ENCODE peak calls at places on chromosomes 1 and 21, in ten cellular contexts. One of them, this sample, is unnamed.

GRCh38 chr1:20981903-20982695 is 194.6 kb downstream of the EIF4G3 start:
- DNase-seq in foreskin fibroblast: peak
- DNase-seq in cardiac muscle cell: peak
- DNase-seq in A549: no peak
- DNase-seq in MM.1S: no peak
- DNase-seq in endodermal cell: no peak
- DNase-seq in CD8-positive, alpha-beta T cell: no peak
- DNase-seq in astrocyte of the cerebellum: peak
- DNase-seq in tibial artery: no peak
- DNase-seq in left ventricle myocardium inferior: no peak
- DNase-seq in this sample: no peak

GRCh38 chr1:90550616-90551406 is 166.3 kb downstream of the BARHL2 start:
- DNase-seq in cardiac muscle cell: no peak
- DNase-seq in CD8-positive, alpha-beta T cell: no peak
- DNase-seq in A549: no peak
- DNase-seq in tibial artery: no peak
- DNase-seq in endodermal cell: peak
- DNase-seq in astrocyte of the cerebellum: no peak
- DNase-seq in foreskin fibroblast: no peak
- DNase-seq in MM.1S: no peak
- DNase-seq in left ventricle myocardium inferior: no peak
- DNase-seq in this sample: no peak

GRCh38 chr1:43444151-43444826 is 9.4 kb downstream of the HYI start:
- DNase-seq in astrocyte of the cerebellum: no peak
- DNase-seq in cardiac muscle cell: no peak
- DNase-seq in foreskin fibroblast: no peak
- DNase-seq in tibial artery: peak
- DNase-seq in MM.1S: no peak
- DNase-seq in CD8-positive, alpha-beta T cell: no peak
- DNase-seq in left ventricle myocardium inferior: no peak
- DNase-seq in endodermal cell: peak
- DNase-seq in A549: no peak
- DNase-seq in this sample: no peak

GRCh38 chr1:11316701-11317100 is 43.7 kb downstream of the UBIAD1 start:
- DNase-seq in left ventricle myocardium inferior: no peak
- DNase-seq in CD8-positive, alpha-beta T cell: no peak
- DNase-seq in astrocyte of the cerebellum: no peak
- DNase-seq in cardiac muscle cell: peak
- DNase-seq in tibial artery: no peak
- DNase-seq in foreskin fibroblast: no peak
- DNase-seq in endodermal cell: no peak
- DNase-seq in A549: no peak
- DNase-seq in MM.1S: no peak
- DNase-seq in this sample: no peak

GRCh38 chr1:234893725-234894630 is 234.7 kb downstream of the TOMM20 start:
- DNase-seq in CD8-positive, alpha-beta T cell: no peak
- DNase-seq in astrocyte of the cerebellum: no peak
- DNase-seq in left ventricle myocardium inferior: no peak
- DNase-seq in A549: no peak
- DNase-seq in cardiac muscle cell: peak
- DNase-seq in foreskin fibroblast: peak
- DNase-seq in MM.1S: no peak
- DNase-seq in tibial artery: no peak
- DNase-seq in endodermal cell: no peak
- DNase-seq in this sample: peak

GRCh38 chr21:24298040-24298439 is 1309.2 kb downstream of the MRPL39 start:
- DNase-seq in astrocyte of the cerebellum: no peak
- DNase-seq in endodermal cell: no peak
- DNase-seq in CD8-positive, alpha-beta T cell: no peak
- DNase-seq in MM.1S: no peak
- DNase-seq in A549: no peak
- DNase-seq in cardiac muscle cell: no peak
- DNase-seq in tibial artery: no peak
- DNase-seq in left ventricle myocardium inferior: no peak
- DNase-seq in foreskin fibroblast: no peak
- DNase-seq in this sample: no peak

GRCh38 chr1:211928993-211929637 is 98.6 kb upstream of the LPGAT1 start:
- DNase-seq in cardiac muscle cell: peak
- DNase-seq in tibial artery: no peak
- DNase-seq in endodermal cell: no peak
- DNase-seq in astrocyte of the cerebellum: no peak
- DNase-seq in CD8-positive, alpha-beta T cell: no peak
- DNase-seq in left ventricle myocardium inferior: no peak
- DNase-seq in MM.1S: no peak
- DNase-seq in foreskin fibroblast: peak
- DNase-seq in A549: peak
- DNase-seq in this sample: no peak

GRCh38 chr1:110308247-110308646 is 30.9 kb upstream of the RBM15 start:
- DNase-seq in foreskin fibroblast: peak
- DNase-seq in A549: no peak
- DNase-seq in left ventricle myocardium inferior: no peak
- DNase-seq in endodermal cell: no peak
- DNase-seq in MM.1S: no peak
- DNase-seq in CD8-positive, alpha-beta T cell: no peak
- DNase-seq in tibial artery: no peak
- DNase-seq in cardiac muscle cell: peak
- DNase-seq in astrocyte of the cerebellum: no peak
- DNase-seq in this sample: no peak

GRCh38 chr1:244445320-244446181 is 6.2 kb downstream of the ADSS2 start:
- DNase-seq in A549: no peak
- DNase-seq in endodermal cell: no peak
- DNase-seq in cardiac muscle cell: no peak
- DNase-seq in MM.1S: no peak
- DNase-seq in CD8-positive, alpha-beta T cell: no peak
- DNase-seq in left ventricle myocardium inferior: no peak
- DNase-seq in astrocyte of the cerebellum: no peak
- DNase-seq in tibial artery: no peak
- DNase-seq in foreskin fibroblast: peak
- DNase-seq in this sample: no peak

GRCh38 chr1:39269791-39270342 is 65.4 kb downstream of the MACF1 start:
- DNase-seq in A549: no peak
- DNase-seq in tibial artery: no peak
- DNase-seq in CD8-positive, alpha-beta T cell: no peak
- DNase-seq in cardiac muscle cell: peak
- DNase-seq in MM.1S: peak
- DNase-seq in foreskin fibroblast: peak
- DNase-seq in left ventricle myocardium inferior: no peak
- DNase-seq in astrocyte of the cerebellum: no peak
- DNase-seq in endodermal cell: no peak
- DNase-seq in this sample: peak

GRCh38 chr1:62240651-62241050 is 46.0 kb downstream of the L1TD1 start:
- DNase-seq in CD8-positive, alpha-beta T cell: no peak
- DNase-seq in endodermal cell: no peak
- DNase-seq in A549: no peak
- DNase-seq in tibial artery: no peak
- DNase-seq in MM.1S: no peak
- DNase-seq in astrocyte of the cerebellum: no peak
- DNase-seq in left ventricle myocardium inferior: no peak
- DNase-seq in foreskin fibroblast: no peak
- DNase-seq in cardiac muscle cell: no peak
- DNase-seq in this sample: no peak

GRCh38 chr1:3869751-3870301 is 12.6 kb downstream of the DFFB start:
- DNase-seq in endodermal cell: no peak
- DNase-seq in left ventricle myocardium inferior: no peak
- DNase-seq in A549: no peak
- DNase-seq in MM.1S: no peak
- DNase-seq in astrocyte of the cerebellum: no peak
- DNase-seq in cardiac muscle cell: peak
- DNase-seq in CD8-positive, alpha-beta T cell: no peak
- DNase-seq in tibial artery: no peak
- DNase-seq in foreskin fibroblast: peak
- DNase-seq in this sample: no peak

GRCh38 chr1:156114919-156115513 is 505 bp downstream of the LMNA start:
- DNase-seq in astrocyte of the cerebellum: no peak
- DNase-seq in cardiac muscle cell: peak
- DNase-seq in A549: no peak
- DNase-seq in endodermal cell: peak
- DNase-seq in tibial artery: no peak
- DNase-seq in left ventricle myocardium inferior: peak
- DNase-seq in CD8-positive, alpha-beta T cell: peak
- DNase-seq in foreskin fibroblast: peak
- DNase-seq in MM.1S: peak
- DNase-seq in this sample: peak

GRCh38 chr1:68321084-68321685 is 88.9 kb upstream of the WLS start:
- DNase-seq in left ventricle myocardium inferior: peak
- DNase-seq in CD8-positive, alpha-beta T cell: no peak
- DNase-seq in astrocyte of the cerebellum: peak
- DNase-seq in MM.1S: no peak
- DNase-seq in endodermal cell: peak
- DNase-seq in tibial artery: peak
- DNase-seq in A549: peak
- DNase-seq in foreskin fibroblast: peak
- DNase-seq in cardiac muscle cell: peak
- DNase-seq in this sample: no peak

GRCh38 chr1:75438355-75438754 is 172.6 kb downstream of the SLC44A5 start:
- DNase-seq in astrocyte of the cerebellum: no peak
- DNase-seq in tibial artery: no peak
- DNase-seq in MM.1S: peak
- DNase-seq in foreskin fibroblast: no peak
- DNase-seq in left ventricle myocardium inferior: no peak
- DNase-seq in A549: no peak
- DNase-seq in cardiac muscle cell: no peak
- DNase-seq in endodermal cell: no peak
- DNase-seq in CD8-positive, alpha-beta T cell: no peak
- DNase-seq in this sample: no peak

GRCh38 chr1:44500181-44501021 is 95.3 kb downstream of the RNF220 start:
- DNase-seq in endodermal cell: peak
- DNase-seq in cardiac muscle cell: peak
- DNase-seq in tibial artery: no peak
- DNase-seq in A549: no peak
- DNase-seq in astrocyte of the cerebellum: no peak
- DNase-seq in foreskin fibroblast: peak
- DNase-seq in MM.1S: no peak
- DNase-seq in CD8-positive, alpha-beta T cell: no peak
- DNase-seq in left ventricle myocardium inferior: no peak
- DNase-seq in this sample: no peak
- TF ChIP-seq CTCF in endodermal cell: peak
- TF ChIP-seq CTCF in cardiac muscle cell: peak
- TF ChIP-seq CTCF in tibial artery: peak
- TF ChIP-seq CTCF in A549: peak
- TF ChIP-seq CTCF in astrocyte of the cerebellum: peak
- TF ChIP-seq CTCF in foreskin fibroblast: peak
- TF ChIP-seq CTCF in MM.1S: no peak
- TF ChIP-seq CTCF in CD8-positive, alpha-beta T cell: no peak
- TF ChIP-seq CTCF in left ventricle myocardium inferior: peak
- TF ChIP-seq CTCF in this sample: no peak

GRCh38 chr21:38170283-38170682 is 86.5 kb upstream of the KCNJ15 start:
- DNase-seq in A549: no peak
- DNase-seq in cardiac muscle cell: peak
- DNase-seq in astrocyte of the cerebellum: no peak
- DNase-seq in endodermal cell: peak
- DNase-seq in left ventricle myocardium inferior: no peak
- DNase-seq in tibial artery: no peak
- DNase-seq in foreskin fibroblast: peak
- DNase-seq in CD8-positive, alpha-beta T cell: no peak
- DNase-seq in MM.1S: peak
- DNase-seq in this sample: no peak
- TF ChIP-seq CTCF in A549: peak
- TF ChIP-seq CTCF in cardiac muscle cell: peak
- TF ChIP-seq CTCF in astrocyte of the cerebellum: peak
- TF ChIP-seq CTCF in endodermal cell: peak
- TF ChIP-seq CTCF in left ventricle myocardium inferior: peak
- TF ChIP-seq CTCF in tibial artery: peak
- TF ChIP-seq CTCF in foreskin fibroblast: peak
- TF ChIP-seq CTCF in CD8-positive, alpha-beta T cell: no peak
- TF ChIP-seq CTCF in MM.1S: peak
- TF ChIP-seq CTCF in this sample: peak

GRCh38 chr1:1799716-1800115 is 21.4 kb upstream of the NADK start:
- DNase-seq in foreskin fibroblast: no peak
- DNase-seq in left ventricle myocardium inferior: no peak
- DNase-seq in cardiac muscle cell: no peak
- DNase-seq in endodermal cell: no peak
- DNase-seq in MM.1S: peak
- DNase-seq in A549: no peak
- DNase-seq in astrocyte of the cerebellum: no peak
- DNase-seq in tibial artery: peak
- DNase-seq in CD8-positive, alpha-beta T cell: no peak
- DNase-seq in this sample: peak

GRCh38 chr1:1794999-1795398 is 16.7 kb upstream of the NADK start:
- DNase-seq in astrocyte of the cerebellum: no peak
- DNase-seq in endodermal cell: peak
- DNase-seq in tibial artery: no peak
- DNase-seq in CD8-positive, alpha-beta T cell: no peak
- DNase-seq in A549: no peak
- DNase-seq in cardiac muscle cell: no peak
- DNase-seq in MM.1S: no peak
- DNase-seq in foreskin fibroblast: no peak
- DNase-seq in left ventricle myocardium inferior: no peak
- DNase-seq in this sample: no peak

GRCh38 chr1:1797731-1798341 is 19.6 kb upstream of the NADK start:
- DNase-seq in cardiac muscle cell: no peak
- DNase-seq in endodermal cell: no peak
- DNase-seq in CD8-positive, alpha-beta T cell: no peak
- DNase-seq in A549: no peak
- DNase-seq in foreskin fibroblast: no peak
- DNase-seq in left ventricle myocardium inferior: no peak
- DNase-seq in astrocyte of the cerebellum: no peak
- DNase-seq in tibial artery: no peak
- DNase-seq in MM.1S: no peak
- DNase-seq in this sample: no peak

GRCh38 chr1:1793481-1794244 is 15.4 kb upstream of the NADK start:
- DNase-seq in astrocyte of the cerebellum: no peak
- DNase-seq in tibial artery: no peak
- DNase-seq in MM.1S: no peak
- DNase-seq in A549: no peak
- DNase-seq in foreskin fibroblast: no peak
- DNase-seq in cardiac muscle cell: no peak
- DNase-seq in left ventricle myocardium inferior: no peak
- DNase-seq in endodermal cell: no peak
- DNase-seq in CD8-positive, alpha-beta T cell: no peak
- DNase-seq in this sample: no peak

DNA sequence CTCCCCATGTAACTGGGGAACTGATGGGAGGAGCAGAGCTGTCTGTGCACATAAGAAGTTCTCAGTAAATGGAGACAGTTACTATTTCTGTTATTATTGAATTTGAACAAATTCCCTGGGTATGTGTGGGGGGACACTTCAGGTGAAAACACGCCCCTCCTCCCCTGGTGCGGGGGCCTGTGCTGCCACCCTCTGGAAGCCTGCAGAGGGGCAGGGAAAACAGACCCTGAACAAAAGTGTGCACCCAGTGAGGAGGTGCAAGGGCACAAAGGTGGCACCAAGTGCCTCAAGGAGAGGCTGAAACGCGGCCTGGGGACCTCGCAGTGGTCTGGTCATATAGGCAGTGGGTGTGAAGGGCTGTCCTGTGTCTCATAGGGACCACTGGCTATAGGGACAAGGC is 18.2 kb upstream of the NADK start:
- DNase-seq in astrocyte of the cerebellum: no peak
- DNase-seq in endodermal cell: no peak
- DNase-seq in CD8-positive, alpha-beta T cell: peak
- DNase-seq in left ventricle myocardium inferior: no peak
- DNase-seq in foreskin fibroblast: no peak
- DNase-seq in tibial artery: no peak
- DNase-seq in cardiac muscle cell: no peak
- DNase-seq in A549: no peak
- DNase-seq in MM.1S: no peak
- DNase-seq in this sample: no peak
- TF ChIP-seq CTCF in astrocyte of the cerebellum: peak
- TF ChIP-seq CTCF in endodermal cell: peak
- TF ChIP-seq CTCF in CD8-positive, alpha-beta T cell: peak
- TF ChIP-seq CTCF in left ventricle myocardium inferior: peak
- TF ChIP-seq CTCF in foreskin fibroblast: no peak
- TF ChIP-seq CTCF in tibial artery: peak
- TF ChIP-seq CTCF in cardiac muscle cell: peak
- TF ChIP-seq CTCF in A549: no peak
- TF ChIP-seq CTCF in MM.1S: peak
- TF ChIP-seq CTCF in this sample: peak

GRCh38 chr1:198907423-198907746 is 268.5 kb downstream of the PTPRC start:
- DNase-seq in astrocyte of the cerebellum: no peak
- DNase-seq in A549: no peak
- DNase-seq in left ventricle myocardium inferior: no peak
- DNase-seq in CD8-positive, alpha-beta T cell: no peak
- DNase-seq in MM.1S: no peak
- DNase-seq in endodermal cell: no peak
- DNase-seq in cardiac muscle cell: no peak
- DNase-seq in foreskin fibroblast: no peak
- DNase-seq in tibial artery: no peak
- DNase-seq in this sample: no peak
- TF ChIP-seq CTCF in astrocyte of the cerebellum: no peak
- TF ChIP-seq CTCF in A549: no peak
- TF ChIP-seq CTCF in left ventricle myocardium inferior: peak
- TF ChIP-seq CTCF in CD8-positive, alpha-beta T cell: peak
- TF ChIP-seq CTCF in MM.1S: no peak
- TF ChIP-seq CTCF in endodermal cell: no peak
- TF ChIP-seq CTCF in cardiac muscle cell: no peak
- TF ChIP-seq CTCF in foreskin fibroblast: no peak
- TF ChIP-seq CTCF in tibial artery: no peak
- TF ChIP-seq CTCF in this sample: no peak